ENCODE peak calls at places on chromosomes 5 and 9, in four cellular contexts. V is astrocyte of the spinal cord, N is upper lobe of right lung, Q is OCI-LY7. P is an unnamed sample.

GRCh38 chr9:123784513-123784912 is 145.4 kb downstream of the DENND1A start:
- DNase-seq in V (peak; percentile 59), N (no peak), Q (no peak), P (no peak)

GRCh38 chr5:149314571-149315111 is 30.7 kb upstream of the GRPEL2 start:
- DNase-seq in V (no peak), N (no peak), Q (peak; percentile 19), P (no peak)

GRCh38 chr5:10707198-10708187 is 53.5 kb downstream of the DAP start:
- DNase-seq in V (no peak), N (no peak), Q (no peak), P (no peak)

GRCh38 chr9:119164716-119165115 is 204.5 kb downstream of the BRINP1 start:
- DNase-seq in V (no peak), N (no peak), Q (no peak), P (peak; percentile 42)

GRCh38 chr9:92808726-92809451 is 44.3 kb upstream of the BICD2 start:
- DNase-seq in V (peak; percentile 66), N (peak; percentile 85), Q (peak; percentile 35), P (no peak)

GRCh38 chr9:115276621-115277020 is 158.7 kb upstream of the TNC start:
- DNase-seq in V (peak; percentile 65), N (no peak), Q (no peak), P (no peak)

GRCh38 chr5:944621-944927 is 51.9 kb downstream of the TRIP13 start:
- DNase-seq in V (no peak), N (no peak), Q (no peak), P (no peak)

GRCh38 chr5:112445626-112446350 is 26.7 kb upstream of the EPB41L4A start:
- DNase-seq in V (no peak), N (no peak), Q (no peak), P (no peak)

GRCh38 chr9:8679405-8679951 is 879.9 kb upstream of the DMAC1 start:
- DNase-seq in V (peak; percentile 14), N (no peak), Q (no peak), P (no peak)

GRCh38 chr5:36073595-36074216 is 7.0 kb upstream of the UGT3A2 start:
- DNase-seq in V (no peak), N (no peak), Q (peak; percentile 73), P (no peak)

GRCh38 chr5:109484597-109484996 is 74.8 kb upstream of the PJA2 start:
- DNase-seq in V (no peak), N (no peak), Q (no peak), P (no peak)

GRCh38 chr5:170147051-170147785 is 41.5 kb downstream of the FOXI1 start:
- DNase-seq in V (no peak), N (no peak), Q (no peak), P (no peak)

GRCh38 chr9:71120439-71121247 is 778 bp downstream of the TRPM3 start:
- DNase-seq in V (no peak), N (no peak), Q (no peak), P (no peak)

GRCh38 chr5:91332267-91333044 is 50.7 kb downstream of the ARRDC3 start:
- DNase-seq in V (peak; percentile 72), N (no peak), Q (no peak), P (peak; percentile 52)

GRCh38 chr5:98510601-98511000 is 262.9 kb upstream of the RGMB start:
- DNase-seq in V (no peak), N (no peak), Q (no peak), P (no peak)

GRCh38 chr5:11013793-11014192 is 252.8 kb upstream of the DAP start:
- DNase-seq in V (no peak), N (no peak), Q (no peak), P (no peak)

GRCh38 chr5:642481-642880 is 30.3 kb downstream of the CEP72 start:
- DNase-seq in V (no peak), N (peak; percentile 56), Q (no peak), P (no peak)

GRCh38 chr9:126842977-126843799 is 17.3 kb upstream of the ZBTB34 start:
- DNase-seq in V (no peak), N (no peak), Q (no peak), P (no peak)

GRCh38 chr5:176788091-176788490 is 22.3 kb upstream of the UNC5A start:
- DNase-seq in V (no peak), N (no peak), Q (no peak), P (no peak)

GRCh38 chr5:68115584-68115983 is 100.0 kb upstream of the PIK3R1 start:
- DNase-seq in V (no peak), N (no peak), Q (no peak), P (no peak)

GRCh38 chr9:4760122-4760521 is 19.1 kb upstream of the AK3 start:
- DNase-seq in V (no peak), N (no peak), Q (no peak), P (no peak)

GRCh38 chr5:60677831-60678664 is 21.9 kb downstream of the DEPDC1B start:
- DNase-seq in V (peak; percentile 64), N (no peak), Q (peak; percentile 33), P (no peak)

GRCh38 chr9:106713206-106713605 is 149.8 kb upstream of the ZNF462 start:
- DNase-seq in V (no peak), N (no peak), Q (no peak), P (no peak)

GRCh38 chr9:15915711-15916110 is 362.9 kb downstream of the CCDC171 start:
- DNase-seq in V (peak; percentile 13), N (no peak), Q (no peak), P (peak; percentile 0)

GRCh38 chr5:142743677-142744441 is 26.3 kb upstream of the ARHGAP26 start:
- DNase-seq in V (peak; percentile 22), N (no peak), Q (no peak), P (no peak)

GRCh38 chr5:35979694-35980093 is 11.5 kb downstream of the UGT3A1 start:
- DNase-seq in V (no peak), N (no peak), Q (no peak), P (no peak)

GRCh38 chr5:19987594-19988345 is at the start of gene CDH18:
- DNase-seq in V (peak; percentile 63), N (peak; percentile 68), Q (no peak), P (no peak)
- H3K4me3 ChIP-seq in V (peak within 1 kb of the TSS; percentile 46), N (no peak within 1 kb of the TSS), Q (no peak within 1 kb of the TSS), P (peak within 1 kb of the TSS; percentile 45)

GRCh38 chr9:85742630-85742928 is 825 bp upstream of the AGTPBP1 start:
- DNase-seq in V (peak; percentile 65), N (no peak), Q (no peak), P (no peak)
- H3K4me3 ChIP-seq in V (peak overlapping the region; percentile 71), N (peak overlapping the region; percentile 94), Q (peak overlapping the region; percentile 92), P (peak overlapping the region; percentile 62)

GRCh38 chr5:75214409-75214808 is 22.3 kb downstream of the ANKRD31 start:
- DNase-seq in V (no peak), N (no peak), Q (no peak), P (no peak)
- H3K4me3 ChIP-seq in V (no peak overlapping the region), N (no peak overlapping the region), Q (no peak overlapping the region), P (no peak overlapping the region)

DNA sequence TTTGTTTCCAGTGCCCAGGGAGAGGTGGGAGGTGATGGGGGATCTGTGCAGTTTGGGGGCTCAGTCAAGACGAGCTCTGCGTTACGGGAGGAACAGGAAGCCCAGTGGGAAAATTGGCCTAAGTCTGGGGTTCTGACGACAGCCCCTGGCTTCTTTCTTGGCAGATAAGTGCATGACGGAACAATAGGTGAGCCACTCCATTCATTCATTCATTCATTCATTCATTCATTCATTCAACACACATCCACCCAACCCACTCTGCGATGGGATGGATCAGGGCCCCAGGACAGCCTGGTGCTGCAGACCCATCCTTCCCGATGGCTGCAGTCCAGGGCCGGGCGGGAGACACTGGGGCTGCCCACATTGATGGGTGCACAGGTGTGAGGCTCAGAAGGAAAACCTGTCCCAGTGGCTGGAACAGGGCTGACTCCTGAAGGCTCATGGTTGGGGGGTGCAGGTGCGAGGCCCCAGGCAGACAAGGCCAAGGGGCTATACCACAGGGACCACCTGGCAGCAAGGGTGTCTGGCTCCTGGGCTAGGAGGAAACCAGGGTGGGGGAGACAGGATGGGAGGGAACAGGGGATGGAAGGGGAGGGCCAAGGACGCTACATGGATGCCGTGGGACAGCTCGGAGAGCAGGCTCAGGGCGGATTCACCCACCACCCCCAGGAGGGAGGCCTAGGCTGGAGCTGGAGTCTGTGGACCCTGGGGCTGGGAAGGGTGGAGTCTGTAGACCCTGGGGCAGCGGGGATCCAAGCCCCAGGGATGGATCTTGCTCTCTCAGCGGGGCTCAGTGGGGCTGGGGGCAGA is 1.9 kb upstream of the LCNL1 start:
- DNase-seq in V (no peak), N (no peak), Q (no peak), P (no peak)
- H3K4me3 ChIP-seq in V (no peak overlapping the region), N (no peak overlapping the region), Q (no peak overlapping the region), P (no peak overlapping the region)

DNA sequence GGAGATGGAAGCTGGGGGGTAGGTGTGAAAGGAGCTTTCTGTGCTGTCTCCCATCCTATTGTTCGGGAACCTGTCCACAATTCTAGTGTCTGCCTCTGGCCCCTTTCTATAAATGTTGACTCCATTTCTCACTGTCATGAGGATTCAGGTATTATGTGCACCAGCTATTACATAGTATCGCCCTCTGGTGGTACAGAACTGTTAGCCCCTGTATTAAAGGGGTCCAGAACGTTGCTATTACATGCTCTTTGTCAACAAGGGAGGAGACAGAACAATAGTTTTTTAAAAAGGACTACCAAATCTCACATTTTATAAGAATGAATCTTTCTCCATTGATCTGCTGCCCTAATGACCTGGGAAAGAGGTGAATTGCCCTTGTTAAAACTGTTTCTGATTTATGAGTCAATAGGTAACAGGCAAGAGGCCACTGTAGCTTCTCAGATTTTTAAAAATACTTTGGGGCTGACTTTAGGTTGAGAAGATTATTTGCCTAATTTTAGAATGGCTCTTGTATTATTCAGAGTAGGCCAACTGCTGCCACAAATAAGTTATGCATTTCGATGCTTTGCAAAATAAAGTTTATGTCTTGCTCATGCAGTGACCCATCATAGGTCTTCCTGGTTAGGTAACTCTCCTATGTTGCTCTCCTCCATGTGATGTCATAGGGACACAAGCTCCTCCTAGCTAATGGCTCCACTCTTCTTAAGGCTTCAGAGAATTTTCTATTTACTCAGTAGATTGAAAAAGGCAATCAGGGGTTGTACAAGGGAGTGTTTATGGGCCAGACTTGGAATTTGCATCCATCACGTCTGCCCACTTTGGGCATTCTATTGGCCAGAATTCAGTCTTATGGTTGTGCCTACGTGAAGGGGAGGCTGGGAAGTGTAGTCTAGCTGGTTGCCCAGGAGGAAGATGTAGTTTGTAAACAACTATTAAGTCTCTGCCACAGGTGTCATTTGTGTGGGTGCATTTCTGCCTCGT is 20.8 kb downstream of the DCANP1 start:
- DNase-seq in V (peak; percentile 47), N (no peak), Q (peak; percentile 69), P (no peak)
- H3K4me3 ChIP-seq in V (no peak overlapping the region), N (no peak overlapping the region), Q (no peak overlapping the region), P (no peak overlapping the region)

GRCh38 chr5:132426525-132427138 is 57.1 kb downstream of the SLC22A5 start:
- DNase-seq in V (peak; percentile 91), N (peak; percentile 90), Q (peak; percentile 87), P (no peak)
- H3K4me3 ChIP-seq in V (no peak overlapping the region), N (peak overlapping the region; percentile 31), Q (peak overlapping the region; percentile 37), P (no peak overlapping the region)

GRCh38 chr5:14728109-14728938 is 63.8 kb downstream of the OTULIN start:
- DNase-seq in V (no peak), N (no peak), Q (no peak), P (no peak)
- H3K4me3 ChIP-seq in V (no peak overlapping the region), N (no peak overlapping the region), Q (no peak overlapping the region), P (no peak overlapping the region)

GRCh38 chr5:44245936-44246335 is 143.3 kb downstream of the FGF10 start:
- DNase-seq in V (no peak), N (no peak), Q (no peak), P (no peak)
- H3K4me3 ChIP-seq in V (no peak overlapping the region), N (no peak overlapping the region), Q (no peak overlapping the region), P (no peak overlapping the region)

DNA sequence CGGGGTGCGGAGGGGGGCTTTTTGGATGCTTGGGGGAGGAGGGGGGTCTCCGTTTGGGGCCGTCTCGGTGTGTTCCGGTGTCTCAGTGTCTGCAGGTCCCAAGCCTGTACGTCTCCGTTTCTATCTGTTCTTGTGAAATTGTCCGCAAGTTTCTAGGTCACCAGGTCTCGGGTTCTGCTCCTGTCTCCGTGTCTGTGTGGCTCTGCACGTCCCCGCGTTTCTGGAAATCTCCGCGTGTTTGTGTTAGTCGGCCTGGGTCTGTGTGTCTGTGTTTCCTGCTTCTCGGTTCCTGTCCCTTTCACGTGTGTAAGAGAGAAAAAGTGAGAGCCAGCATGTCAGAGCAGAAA is 947 bp downstream of the COL27A1 start:
- DNase-seq in V (no peak), N (no peak), Q (no peak), P (no peak)
- H3K4me3 ChIP-seq in V (peak overlapping the region; percentile 64), N (peak overlapping the region; percentile 60), Q (no peak overlapping the region), P (peak overlapping the region; percentile 82)